ENCODE peak calls at places on chromosomes 2 and 18, in four cellular contexts. U is NCI-H460; J is ELR; D is stimulated activated CD4-positive, alpha-beta T cell treated with anti-CD3 and anti-CD28 coated beads, Interleukin-15, amount 100 ng/mL, for 24 hours. Z is an unnamed sample.

GRCh38 chr2:228648541-228648940 is 467.1 kb upstream of the SPHKAP start:
- DNase-seq in D (no peak), J (no peak), U (no peak), Z (no peak)

GRCh38 chr2:20291106-20291564 is 59.5 kb downstream of the PUM2 start:
- DNase-seq in U (peak; percentile 83), J (peak; percentile 92), D (peak; percentile 24), Z (peak; percentile 78)

GRCh38 chr2:236974752-236975151 is 110.9 kb upstream of the COPS8 start:
- DNase-seq in J (no peak), U (no peak), D (no peak), Z (no peak)

GRCh38 chr18:76376668-76377358 is 118.2 kb downstream of the ZNF516 start:
- DNase-seq in D (peak; percentile 74), U (no peak), J (no peak), Z (no peak)

GRCh38 chr2:33033524-33034150 is 86.9 kb downstream of the LTBP1 start:
- DNase-seq in U (no peak), J (peak; percentile 69), D (no peak), Z (no peak)

GRCh38 chr2:235255716-235256115 is 238.1 kb upstream of the AGAP1 start:
- DNase-seq in J (no peak), D (no peak), U (no peak), Z (no peak)

GRCh38 chr2:86566828-86567205 is 3.6 kb upstream of the CHMP3 start:
- DNase-seq in U (no peak), D (no peak), J (no peak), Z (no peak)

GRCh38 chr2:127591221-127591923 is 54.6 kb upstream of the GPR17 start:
- DNase-seq in J (peak; percentile 76), U (peak; percentile 45), D (peak; percentile 77), Z (peak; percentile 33)

GRCh38 chr18:78754311-78755043 is 225.1 kb upstream of the SALL3 start:
- DNase-seq in U (no peak), D (no peak), J (no peak), Z (no peak)

GRCh38 chr18:30763913-30764350 is 278.6 kb downstream of the DSC3 start:
- DNase-seq in D (no peak), U (no peak), J (peak; percentile 2), Z (no peak)

GRCh38 chr2:189601043-189601442 is 20.5 kb upstream of the SLC40A1 start:
- DNase-seq in U (no peak), D (no peak), J (peak; percentile 69), Z (peak; percentile 54)

GRCh38 chr2:176067587-176068002 is 16.2 kb downstream of the EVX2 start:
- DNase-seq in J (no peak), U (no peak), D (no peak), Z (no peak)

GRCh38 chr2:70454936-70455544 is 98.6 kb downstream of the TGFA start:
- DNase-seq in J (no peak), D (no peak), U (no peak), Z (no peak)

GRCh38 chr2:9666306-9666705 is 35.5 kb upstream of the YWHAQ start:
- DNase-seq in D (no peak), J (peak; percentile 55), U (no peak), Z (no peak)

GRCh38 chr2:168169097-168169745 is 78.2 kb downstream of the STK39 start:
- DNase-seq in D (no peak), J (no peak), U (no peak), Z (no peak)

Z was measured in H4.